ENCODE peak calls at places on chromosomes 4 and X, in four cellular contexts. One of them, this sample, is unnamed.
A peak's percentile ranks its signal among the peaks of the same experiment; 100 is the strongest.

GRCh38 chr4:143375326-143376073 is 38.8 kb downstream of the GAB1 start:
- DNase-seq in endothelial cell: peak; percentile 26
- DNase-seq in fibroblast of mammary gland: peak; percentile 38
- DNase-seq in T-helper 2 cell: no peak
- DNase-seq in this sample: no peak

GRCh38 chrX:44203791-44204190 is 139.7 kb downstream of the EFHC2 start:
- DNase-seq in endothelial cell: no peak
- DNase-seq in fibroblast of mammary gland: no peak
- DNase-seq in T-helper 2 cell: no peak
- DNase-seq in this sample: no peak

GRCh38 chrX:136754641-136755040 is 26.1 kb downstream of the ARHGEF6 start:
- DNase-seq in T-helper 2 cell: peak; percentile 29
- DNase-seq in endothelial cell: no peak
- DNase-seq in fibroblast of mammary gland: no peak
- DNase-seq in this sample: no peak

GRCh38 chr4:165060938-165061337 is 7.3 kb downstream of the TRIM75 start:
- DNase-seq in T-helper 2 cell: no peak
- DNase-seq in fibroblast of mammary gland: peak; percentile 2
- DNase-seq in endothelial cell: no peak
- DNase-seq in this sample: no peak

GRCh38 chr4:89226665-89227572 is 80.7 kb downstream of the GPRIN3 start:
- DNase-seq in T-helper 2 cell: peak; percentile 58
- DNase-seq in fibroblast of mammary gland: peak; percentile 79
- DNase-seq in endothelial cell: peak; percentile 83
- DNase-seq in this sample: peak; percentile 30

GRCh38 chr4:3444351-3445110 is 2.8 kb downstream of the HGFAC start:
- DNase-seq in T-helper 2 cell: no peak
- DNase-seq in endothelial cell: no peak
- DNase-seq in fibroblast of mammary gland: no peak
- DNase-seq in this sample: no peak

GRCh38 chr4:40912455-40913055 is 162.8 kb downstream of the NSUN7 start:
- DNase-seq in endothelial cell: no peak
- DNase-seq in fibroblast of mammary gland: no peak
- DNase-seq in T-helper 2 cell: no peak
- DNase-seq in this sample: no peak

GRCh38 chr4:952881-953573 is 20.3 kb downstream of the DGKQ start:
- DNase-seq in fibroblast of mammary gland: no peak
- DNase-seq in T-helper 2 cell: no peak
- DNase-seq in endothelial cell: no peak
- DNase-seq in this sample: no peak

GRCh38 chr4:139961344-139961948 is 192.5 kb downstream of the MAML3 start:
- DNase-seq in fibroblast of mammary gland: no peak
- DNase-seq in endothelial cell: no peak
- DNase-seq in T-helper 2 cell: no peak
- DNase-seq in this sample: no peak

GRCh38 chr4:104493071-104493831 is 1.4 kb downstream of the CXXC4 start:
- DNase-seq in T-helper 2 cell: no peak
- DNase-seq in endothelial cell: no peak
- DNase-seq in fibroblast of mammary gland: no peak
- DNase-seq in this sample: no peak

GRCh38 chr4:184100297-184100885 is 117.3 kb downstream of the ENPP6 start:
- DNase-seq in endothelial cell: peak; percentile 66
- DNase-seq in T-helper 2 cell: no peak
- DNase-seq in fibroblast of mammary gland: no peak
- DNase-seq in this sample: peak; percentile 3

GRCh38 chr4:17846256-17846655 is 35.5 kb downstream of the NCAPG start:
- DNase-seq in endothelial cell: no peak
- DNase-seq in T-helper 2 cell: no peak
- DNase-seq in fibroblast of mammary gland: peak; percentile 9
- DNase-seq in this sample: no peak

GRCh38 chr4:78059524-78059889 is 2.4 kb downstream of the FRAS1 start:
- DNase-seq in endothelial cell: peak; percentile 72
- DNase-seq in T-helper 2 cell: no peak
- DNase-seq in fibroblast of mammary gland: peak; percentile 85
- DNase-seq in this sample: peak; percentile 52

GRCh38 chrX:11648705-11649519 is 16.8 kb downstream of the ARHGAP6 start:
- DNase-seq in fibroblast of mammary gland: peak; percentile 40
- DNase-seq in endothelial cell: no peak
- DNase-seq in T-helper 2 cell: no peak
- DNase-seq in this sample: no peak

GRCh38 chr4:41693629-41694028 is 54.9 kb downstream of the PHOX2B start:
- DNase-seq in fibroblast of mammary gland: peak; percentile 39
- DNase-seq in T-helper 2 cell: no peak
- DNase-seq in endothelial cell: no peak
- DNase-seq in this sample: peak; percentile 6

GRCh38 chrX:48558270-48558669 is 16.0 kb upstream of the RBM3 start:
- DNase-seq in T-helper 2 cell: no peak
- DNase-seq in endothelial cell: no peak
- DNase-seq in fibroblast of mammary gland: peak; percentile 90
- DNase-seq in this sample: no peak